ENCODE peak calls at places on chromosomes 2 and 18, in five cellular contexts. M, S, B, L and A are unnamed samples. For H3K4me1, the result is how much of the 10 kb centered on the place peaks cover.

GRCh38 chr18:3704556-3705162 is 254.7 kb downstream of the TGIF1 start:
- DNase-seq in M (no peak), S (no peak), B (no peak), L (no peak), A (no peak)

GRCh38 chr2:174334781-174335604 is at the start of gene SP9:
- DNase-seq in M (no peak), S (peak), B (no peak), L (peak), A (no peak)

GRCh38 chr2:215870986-215871385 is 142.4 kb downstream of the MREG start:
- DNase-seq in M (no peak), S (peak), B (no peak), L (peak), A (no peak)

GRCh38 chr18:784470-785172 is 27.4 kb downstream of the YES1 start:
- DNase-seq in M (no peak), S (no peak), B (no peak), L (no peak), A (no peak)

GRCh38 chr18:48230459-48231113 is 178.6 kb downstream of the ZBTB7C start:
- DNase-seq in M (peak), S (peak), B (peak), L (peak), A (no peak)

GRCh38 chr2:235088608-235089020 is 136.8 kb downstream of the SH3BP4 start:
- DNase-seq in M (no peak), S (peak), B (no peak), L (no peak), A (no peak)

GRCh38 chr2:70469435-70469834 is 84.2 kb downstream of the TGFA start:
- DNase-seq in M (no peak), S (no peak), B (no peak), L (no peak), A (no peak)

GRCh38 chr2:99881901-99882591 is 260.3 kb downstream of the AFF3 start:
- DNase-seq in M (no peak), S (no peak), B (no peak), L (no peak), A (no peak)

GRCh38 chr2:120556908-120557307 is 178.8 kb upstream of the GLI2 start:
- DNase-seq in M (no peak), S (no peak), B (no peak), L (no peak), A (no peak)

GRCh38 chr2:235570966-235571692 is 77.3 kb downstream of the AGAP1 start:
- DNase-seq in M (no peak), S (no peak), B (no peak), L (no peak), A (no peak)

GRCh38 chr2:223852281-223852795 is 15.0 kb upstream of the AP1S3 start:
- DNase-seq in M (no peak), S (no peak), B (no peak), L (no peak), A (no peak)

GRCh38 chr2:136065384-136065783 is 52.6 kb downstream of the CXCR4 start:
- DNase-seq in M (no peak), S (peak), B (no peak), L (no peak), A (no peak)

GRCh38 chr2:148350211-148350610 is 294.3 kb upstream of the EPC2 start:
- DNase-seq in M (no peak), S (no peak), B (no peak), L (no peak), A (no peak)

GRCh38 chr2:134218928-134219707 is 34.8 kb upstream of the MGAT5 start:
- DNase-seq in M (no peak), S (no peak), B (peak), L (no peak), A (peak)

GRCh38 chr2:95121150-95121494 is 486 bp downstream of the MRPS5 start:
- DNase-seq in M (no peak), S (peak), B (no peak), L (no peak), A (peak)

GRCh38 chr2:169877406-169877805 is 50.2 kb downstream of the UBR3 start:
- DNase-seq in M (no peak), S (peak), B (no peak), L (no peak), A (no peak)

GRCh38 chr2:10914272-10914693 is 2.5 kb downstream of the KCNF1 start:
- DNase-seq in M (no peak), S (no peak), B (peak), L (peak), A (no peak)

GRCh38 chr2:1653137-1653789 is 91.1 kb downstream of the PXDN start:
- DNase-seq in M (peak), S (no peak), B (no peak), L (no peak), A (no peak)

GRCh38 chr2:10079931-10080535 is at the start of gene CYS1:
- DNase-seq in M (peak), S (no peak), B (no peak), L (peak), A (no peak)

GRCh38 chr18:2143666-2144065 is 427.6 kb downstream of the METTL4 start:
- DNase-seq in M (no peak), S (no peak), B (no peak), L (no peak), A (no peak)

GRCh38 chr18:7950380-7951143 is 383.4 kb downstream of the PTPRM start:
- DNase-seq in M (no peak), S (peak), B (peak), L (no peak), A (peak)

GRCh38 chr2:230416061-230416721 is at the start of gene SP100:
- DNase-seq in M (peak), S (peak), B (peak), L (no peak), A (peak)

GRCh38 chr2:28390241-28390856 is 2.3 kb upstream of the FOSL2 start:
- DNase-seq in M (peak), S (peak), B (peak), L (peak), A (peak)

GRCh38 chr18:77811510-77811909 is 561.9 kb downstream of the GALR1 start:
- DNase-seq in M (no peak), S (no peak), B (peak), L (no peak), A (no peak)

DNA sequence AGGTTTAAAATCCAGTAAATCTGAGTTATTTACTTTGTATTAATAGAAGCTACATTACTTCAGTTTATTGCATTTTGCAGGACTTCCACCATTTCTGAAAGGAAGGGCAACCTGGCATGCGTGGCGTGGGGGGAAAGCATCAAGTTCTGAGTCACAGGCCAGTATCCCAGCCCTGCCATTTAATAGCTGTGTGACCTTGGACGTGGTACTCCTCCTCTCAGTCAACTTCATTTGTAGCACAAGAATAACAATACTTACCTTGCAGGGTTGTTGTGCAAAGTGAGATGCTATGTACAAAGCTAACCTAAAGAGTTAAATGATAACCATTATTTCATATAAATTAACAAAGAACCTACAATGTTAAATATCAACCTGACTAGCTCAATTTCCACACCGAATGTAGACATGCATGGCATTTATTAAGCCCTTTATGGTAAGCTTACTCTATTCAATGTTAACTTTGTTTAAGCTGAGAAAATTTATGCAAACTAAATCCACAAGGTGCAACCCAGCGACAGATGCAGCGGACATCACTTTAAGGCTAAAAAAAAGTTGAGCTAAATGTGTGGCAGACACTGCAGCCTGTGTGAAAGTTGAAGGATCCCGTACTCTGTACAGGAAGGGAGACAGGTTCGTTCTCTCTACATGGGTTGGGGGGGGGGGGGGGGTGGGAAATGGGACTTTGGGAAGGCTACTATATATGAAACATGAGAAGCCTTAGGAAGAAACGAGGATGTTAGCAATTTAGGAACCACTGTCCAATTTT is 17.2 kb upstream of the STPG4 start:
- DNase-seq in M (no peak), S (peak), B (peak), L (no peak), A (no peak)
- H3K4me3 ChIP-seq in M (peak), S (peak), B (no peak), L (peak), A (no peak)

GRCh38 chr2:189557373-189557772 is 23.2 kb downstream of the SLC40A1 start:
- DNase-seq in M (no peak), S (no peak), B (no peak), L (no peak), A (no peak)
- H3K4me1 ChIP-seq in M (under half), S (half or more), B (under half), L (under half), A (under half)

DNA sequence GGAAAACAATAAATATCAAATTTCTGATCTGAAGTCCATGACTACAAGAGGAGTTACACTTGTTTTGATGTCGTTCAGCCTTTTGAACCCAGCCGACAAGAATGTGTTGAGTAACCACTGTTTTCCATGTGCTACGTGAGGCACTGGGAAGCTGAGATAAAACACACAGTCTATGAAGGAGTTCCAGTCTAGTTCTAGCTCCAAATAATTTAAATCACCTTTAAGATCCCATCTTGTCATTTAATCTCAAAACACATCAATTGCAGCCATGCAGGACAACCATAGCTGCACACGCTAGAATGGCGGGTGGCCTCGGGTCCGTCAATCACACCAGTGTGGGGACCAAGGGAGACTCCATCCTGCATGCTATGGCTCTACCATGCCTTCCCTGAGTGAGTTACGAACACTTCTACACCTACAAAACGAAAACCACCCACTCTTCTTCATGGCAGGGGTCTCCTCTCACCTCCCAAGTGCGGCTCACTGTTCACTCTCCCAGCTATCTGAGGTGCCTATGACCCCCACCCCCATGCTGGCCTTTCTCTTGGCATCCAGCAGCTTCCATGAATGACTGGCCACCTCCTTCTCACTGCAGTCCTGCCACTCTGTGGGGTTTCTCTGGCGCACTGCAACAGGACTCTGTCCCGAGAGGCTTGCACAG is 3.8 kb downstream of the FHL2 start:
- DNase-seq in M (no peak), S (peak), B (no peak), L (no peak), A (no peak)
- H3K4me3 ChIP-seq in M (no peak), S (no peak), B (peak), L (no peak), A (no peak)

GRCh38 chr18:76713432-76713831 is 108.9 kb upstream of the ZNF236 start:
- DNase-seq in M (no peak), S (no peak), B (no peak), L (no peak), A (no peak)
- H3K4me1 ChIP-seq in M (under half), S (under half), B (under half), L (under half), A (under half)

GRCh38 chr2:141534671-141535359 is 596.0 kb downstream of the LRP1B start:
- DNase-seq in M (no peak), S (no peak), B (no peak), L (no peak), A (no peak)
- H3K4me3 ChIP-seq in M (no peak), S (no peak), B (no peak), L (no peak), A (no peak)

DNA sequence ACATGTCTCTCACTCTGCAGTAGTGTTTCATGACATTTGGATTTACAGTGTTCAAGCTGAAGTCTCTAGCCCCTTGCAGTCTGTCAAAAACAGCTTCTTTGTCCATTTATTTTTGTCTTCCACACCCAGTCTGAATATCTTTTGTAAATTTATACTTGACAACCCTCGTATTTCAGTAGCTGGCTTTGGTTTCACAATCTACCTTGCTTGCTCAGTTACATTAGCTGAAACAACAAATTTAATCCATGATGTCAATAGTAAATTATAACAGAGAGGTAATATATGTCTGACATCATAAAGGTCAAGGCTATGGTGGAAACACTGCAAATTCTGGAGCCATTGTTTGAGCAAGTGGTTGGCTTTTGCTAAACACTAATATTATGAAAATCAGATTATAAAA is 328.7 kb downstream of the MTX2 start:
- DNase-seq in M (no peak), S (no peak), B (no peak), L (no peak), A (no peak)
- H3K4me1 ChIP-seq in M (under half), S (under half), B (under half), L (under half), A (under half)

DNA sequence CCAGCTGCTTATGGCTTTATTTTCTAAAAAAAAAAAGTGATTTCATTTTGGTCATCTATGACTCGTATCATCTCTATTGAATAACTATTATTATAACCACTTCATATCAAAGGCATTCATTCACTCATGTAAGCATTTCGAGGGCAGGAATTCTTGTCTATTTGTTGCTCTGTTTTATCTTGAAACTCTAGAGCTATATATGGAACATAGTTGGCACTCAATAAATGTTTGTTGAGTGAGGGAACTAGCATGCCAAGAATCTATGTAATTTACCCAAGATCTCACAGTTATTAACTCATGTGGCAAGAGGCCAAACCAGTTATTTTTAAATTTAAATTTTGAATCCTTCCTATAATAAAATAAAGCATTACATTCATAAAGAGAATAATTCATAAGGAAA is 470.1 kb downstream of the TMX3 start:
- DNase-seq in M (no peak), S (no peak), B (no peak), L (no peak), A (no peak)
- H3K4me3 ChIP-seq in M (no peak), S (no peak), B (no peak), L (no peak), A (no peak)

GRCh38 chr18:74914648-74915047 is 294.3 kb downstream of the PTGR3 start:
- DNase-seq in M (no peak), S (no peak), B (no peak), L (no peak), A (no peak)
- H3K4me1 ChIP-seq in M (under half), S (under half), B (under half), L (under half), A (under half)